ENCODE peak calls at places on chromosomes 16 and 17, in six cellular contexts. One of them, this sample, is unnamed.

GRCh38 chr17:17896746-17897145 is 60.0 kb upstream of the SREBF1 start:
- ATAC-seq in HepG2: no peak
- ATAC-seq in GM12878: peak; percentile 18
- ATAC-seq in K562: no peak
- ATAC-seq in upper lobe of left lung: no peak
- ATAC-seq in A549: no peak
- ATAC-seq in this sample: no peak

GRCh38 chr17:44906010-44906646 is 6.9 kb upstream of the EFTUD2 start:
- ATAC-seq in HepG2: peak; percentile 6
- ATAC-seq in GM12878: no peak
- ATAC-seq in upper lobe of left lung: peak; percentile 48
- ATAC-seq in A549: peak; percentile 68
- ATAC-seq in K562: peak; percentile 62
- ATAC-seq in this sample: no peak

GRCh38 chr16:84763164-84763563 is 56.6 kb upstream of the CRISPLD2 start:
- ATAC-seq in GM12878: no peak
- ATAC-seq in A549: no peak
- ATAC-seq in K562: no peak
- ATAC-seq in HepG2: no peak
- ATAC-seq in upper lobe of left lung: no peak
- ATAC-seq in this sample: no peak

GRCh38 chr17:17052462-17053221 is 10.4 kb downstream of the MPRIP start:
- ATAC-seq in K562: no peak
- ATAC-seq in upper lobe of left lung: peak; percentile 18
- ATAC-seq in A549: no peak
- ATAC-seq in GM12878: no peak
- ATAC-seq in HepG2: peak; percentile 14
- ATAC-seq in this sample: no peak

GRCh38 chr17:40720904-40721303 is 17.4 kb upstream of the KRT24 start:
- ATAC-seq in upper lobe of left lung: no peak
- ATAC-seq in HepG2: no peak
- ATAC-seq in A549: no peak
- ATAC-seq in GM12878: no peak
- ATAC-seq in K562: no peak
- ATAC-seq in this sample: no peak

GRCh38 chr17:46810837-46811236 is 7.7 kb downstream of the WNT3 start:
- ATAC-seq in upper lobe of left lung: no peak
- ATAC-seq in HepG2: peak; percentile 15
- ATAC-seq in A549: peak; percentile 29
- ATAC-seq in GM12878: no peak
- ATAC-seq in K562: peak; percentile 17
- ATAC-seq in this sample: no peak

GRCh38 chr16:75279277-75279676 is 27.9 kb upstream of the BCAR1 start:
- ATAC-seq in upper lobe of left lung: no peak
- ATAC-seq in K562: peak; percentile 37
- ATAC-seq in HepG2: peak; percentile 71
- ATAC-seq in A549: no peak
- ATAC-seq in GM12878: no peak
- ATAC-seq in this sample: no peak

GRCh38 chr16:80459331-80459777 is 81.4 kb upstream of the DYNLRB2 start:
- ATAC-seq in A549: no peak
- ATAC-seq in K562: no peak
- ATAC-seq in upper lobe of left lung: peak; percentile 92
- ATAC-seq in HepG2: no peak
- ATAC-seq in GM12878: no peak
- ATAC-seq in this sample: peak; percentile 64

GRCh38 chr17:35630530-35631148 is 43.5 kb downstream of the AP2B1 start:
- ATAC-seq in HepG2: no peak
- ATAC-seq in K562: no peak
- ATAC-seq in A549: peak; percentile 51
- ATAC-seq in upper lobe of left lung: no peak
- ATAC-seq in GM12878: no peak
- ATAC-seq in this sample: no peak

GRCh38 chr16:80627108-80627507 is 86.3 kb downstream of the DYNLRB2 start:
- ATAC-seq in HepG2: no peak
- ATAC-seq in upper lobe of left lung: no peak
- ATAC-seq in GM12878: peak; percentile 26
- ATAC-seq in K562: no peak
- ATAC-seq in A549: no peak
- ATAC-seq in this sample: no peak

GRCh38 chr17:81926451-81927144 is 937 bp downstream of the MAFG start:
- ATAC-seq in A549: peak; percentile 63
- ATAC-seq in GM12878: peak; percentile 38
- ATAC-seq in HepG2: peak; percentile 76
- ATAC-seq in upper lobe of left lung: peak; percentile 75
- ATAC-seq in K562: peak; percentile 6
- ATAC-seq in this sample: peak; percentile 61
- TF ChIP-seq EP300 in A549: no peak
- TF ChIP-seq EP300 in GM12878: no peak
- TF ChIP-seq EP300 in HepG2: no peak
- TF ChIP-seq EP300 in upper lobe of left lung: no peak
- TF ChIP-seq EP300 in K562: no peak
- TF ChIP-seq EP300 in this sample: no peak

DNA sequence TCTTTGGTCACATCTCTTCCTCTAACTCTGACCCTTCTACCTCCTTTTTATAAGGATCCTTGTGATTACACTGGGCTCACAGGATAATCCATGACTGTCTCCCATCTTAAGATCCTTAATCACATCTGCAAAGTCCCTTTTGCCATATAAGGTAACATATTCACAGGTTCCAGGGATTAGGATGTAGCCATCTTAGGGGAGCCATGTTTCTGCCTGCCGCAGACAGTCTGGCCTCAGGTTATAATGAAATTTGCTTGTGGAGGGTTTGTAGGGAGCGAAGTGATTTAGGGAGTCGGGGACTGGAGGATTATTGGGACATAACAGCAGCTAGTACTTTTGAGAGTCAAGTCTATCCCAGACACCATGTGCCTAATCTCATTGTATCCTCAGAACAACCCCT is 7.7 kb downstream of the EEF2K start:
- ATAC-seq in HepG2: no peak
- ATAC-seq in upper lobe of left lung: no peak
- ATAC-seq in K562: no peak
- ATAC-seq in GM12878: no peak
- ATAC-seq in A549: no peak
- ATAC-seq in this sample: no peak
- H3K27ac ChIP-seq in HepG2: no peak overlapping the region
- H3K27ac ChIP-seq in upper lobe of left lung: no peak overlapping the region
- H3K27ac ChIP-seq in K562: no peak overlapping the region
- H3K27ac ChIP-seq in GM12878: no peak overlapping the region
- H3K27ac ChIP-seq in A549: no peak overlapping the region
- H3K27ac ChIP-seq in this sample: no peak overlapping the region

GRCh38 chr16:57807252-57807967 is 5.1 kb upstream of the KIFC3 start:
- ATAC-seq in upper lobe of left lung: no peak
- ATAC-seq in A549: peak; percentile 14
- ATAC-seq in K562: no peak
- ATAC-seq in GM12878: no peak
- ATAC-seq in HepG2: no peak
- ATAC-seq in this sample: no peak
- TF ChIP-seq EP300 in upper lobe of left lung: no peak
- TF ChIP-seq EP300 in A549: peak; percentile 50
- TF ChIP-seq EP300 in K562: no peak
- TF ChIP-seq EP300 in GM12878: no peak
- TF ChIP-seq EP300 in HepG2: no peak
- TF ChIP-seq EP300 in this sample: no peak

GRCh38 chr16:15811416-15811777 is 45.4 kb downstream of the MYH11 start:
- ATAC-seq in A549: no peak
- ATAC-seq in upper lobe of left lung: no peak
- ATAC-seq in GM12878: no peak
- ATAC-seq in K562: no peak
- ATAC-seq in HepG2: no peak
- ATAC-seq in this sample: no peak
- H3K27ac ChIP-seq in A549: no peak overlapping the region
- H3K27ac ChIP-seq in upper lobe of left lung: peak overlapping the region; percentile 22
- H3K27ac ChIP-seq in GM12878: no peak overlapping the region
- H3K27ac ChIP-seq in K562: no peak overlapping the region
- H3K27ac ChIP-seq in HepG2: no peak overlapping the region
- H3K27ac ChIP-seq in this sample: peak overlapping the region; percentile 83

GRCh38 chr16:12531937-12532336 is 271.8 kb downstream of the CPPED1 start:
- ATAC-seq in GM12878: no peak
- ATAC-seq in A549: peak; percentile 47
- ATAC-seq in K562: no peak
- ATAC-seq in upper lobe of left lung: peak; percentile 34
- ATAC-seq in HepG2: peak; percentile 34
- ATAC-seq in this sample: no peak

GRCh38 chr16:12527077-12527476 is 276.6 kb downstream of the CPPED1 start:
- ATAC-seq in K562: no peak
- ATAC-seq in A549: no peak
- ATAC-seq in HepG2: no peak
- ATAC-seq in upper lobe of left lung: no peak
- ATAC-seq in GM12878: no peak
- ATAC-seq in this sample: no peak

GRCh38 chr16:12532871-12533610 is 270.6 kb downstream of the CPPED1 start:
- ATAC-seq in K562: no peak
- ATAC-seq in upper lobe of left lung: no peak
- ATAC-seq in HepG2: no peak
- ATAC-seq in A549: no peak
- ATAC-seq in GM12878: no peak
- ATAC-seq in this sample: no peak

GRCh38 chr16:12529582-12529981 is 274.1 kb downstream of the CPPED1 start:
- ATAC-seq in K562: peak; percentile 43
- ATAC-seq in HepG2: no peak
- ATAC-seq in upper lobe of left lung: peak; percentile 18
- ATAC-seq in A549: no peak
- ATAC-seq in GM12878: no peak
- ATAC-seq in this sample: no peak

GRCh38 chr16:12530291-12530690 is 273.4 kb downstream of the CPPED1 start:
- ATAC-seq in upper lobe of left lung: no peak
- ATAC-seq in A549: no peak
- ATAC-seq in GM12878: no peak
- ATAC-seq in K562: no peak
- ATAC-seq in HepG2: no peak
- ATAC-seq in this sample: no peak
- TF ChIP-seq EP300 in upper lobe of left lung: no peak
- TF ChIP-seq EP300 in A549: no peak
- TF ChIP-seq EP300 in GM12878: no peak
- TF ChIP-seq EP300 in K562: no peak
- TF ChIP-seq EP300 in HepG2: no peak
- TF ChIP-seq EP300 in this sample: no peak